ENCODE peak calls at places on chromosome 15, in ten cellular contexts. V is H1, G is A549, Z is NB4, A is heart left ventricle, K is stomach, Y is IMR-90, B is right lobe of liver, C is gastrocnemius medialis, I is ovary. J is an unnamed sample.

GRCh38 chr15:95825672-95826387 is 504.7 kb upstream of the NR2F2 start:
- DNase-seq in V (no peak), G (no peak), Z (no peak), A (no peak), K (no peak), Y (no peak), B (no peak), C (no peak), I (no peak), J (no peak)

GRCh38 chr15:25465835-25466234 is 27.0 kb upstream of the UBE3A start:
- DNase-seq in V (no peak), G (no peak), Z (no peak), A (peak), K (no peak), Y (no peak), B (no peak), C (no peak), I (no peak), J (no peak)

GRCh38 chr15:35740761-35741160 is 194.8 kb upstream of the DPH6 start:
- DNase-seq in V (no peak), G (no peak), Z (no peak), A (no peak), K (no peak), Y (peak), B (no peak), C (no peak), I (no peak), J (no peak)

GRCh38 chr15:62125763-62126162 is 39.3 kb downstream of the C2CD4B start:
- DNase-seq in V (no peak), G (peak), Z (peak), A (peak), K (no peak), Y (peak), B (no peak), C (no peak), I (no peak), J (no peak)

GRCh38 chr15:74213858-74214284 is 11.3 kb upstream of the STRA6 start:
- DNase-seq in V (no peak), G (no peak), Z (no peak), A (peak), K (no peak), Y (no peak), B (no peak), C (no peak), I (no peak), J (no peak)

GRCh38 chr15:52158084-52158765 is 33.0 kb downstream of the GNB5 start:
- DNase-seq in V (no peak), G (no peak), Z (no peak), A (no peak), K (no peak), Y (no peak), B (no peak), C (no peak), I (no peak), J (peak)

GRCh38 chr15:64149424-64150235 is 1.9 kb upstream of the SNX22 start:
- DNase-seq in V (no peak), G (peak), Z (peak), A (no peak), K (no peak), Y (no peak), B (peak), C (no peak), I (no peak), J (no peak)

GRCh38 chr15:57344282-57344681 is 32.0 kb upstream of the CGNL1 start:
- DNase-seq in V (no peak), G (no peak), Z (no peak), A (no peak), K (no peak), Y (no peak), B (no peak), C (no peak), I (no peak), J (no peak)

GRCh38 chr15:28783466-28783865 is 65.0 kb downstream of the GOLGA6L7 start:
- DNase-seq in V (no peak), G (no peak), Z (no peak), A (no peak), K (no peak), Y (no peak), B (no peak), C (no peak), I (no peak), J (no peak)

GRCh38 chr15:39638041-39638440 is 57.2 kb downstream of the THBS1 start:
- DNase-seq in V (no peak), G (no peak), Z (no peak), A (no peak), K (no peak), Y (no peak), B (no peak), C (no peak), I (no peak), J (no peak)

GRCh38 chr15:100879461-100880138 is at the start of gene ALDH1A3:
- DNase-seq in V (no peak), G (peak), Z (peak), A (peak), K (no peak), Y (peak), B (no peak), C (peak), I (peak), J (no peak)
- H3K4me3 ChIP-seq in V (peak), G (peak), Z (no peak), A (peak), K (peak), Y (peak), B (no peak), C (peak), I (peak), J (no peak)

DNA sequence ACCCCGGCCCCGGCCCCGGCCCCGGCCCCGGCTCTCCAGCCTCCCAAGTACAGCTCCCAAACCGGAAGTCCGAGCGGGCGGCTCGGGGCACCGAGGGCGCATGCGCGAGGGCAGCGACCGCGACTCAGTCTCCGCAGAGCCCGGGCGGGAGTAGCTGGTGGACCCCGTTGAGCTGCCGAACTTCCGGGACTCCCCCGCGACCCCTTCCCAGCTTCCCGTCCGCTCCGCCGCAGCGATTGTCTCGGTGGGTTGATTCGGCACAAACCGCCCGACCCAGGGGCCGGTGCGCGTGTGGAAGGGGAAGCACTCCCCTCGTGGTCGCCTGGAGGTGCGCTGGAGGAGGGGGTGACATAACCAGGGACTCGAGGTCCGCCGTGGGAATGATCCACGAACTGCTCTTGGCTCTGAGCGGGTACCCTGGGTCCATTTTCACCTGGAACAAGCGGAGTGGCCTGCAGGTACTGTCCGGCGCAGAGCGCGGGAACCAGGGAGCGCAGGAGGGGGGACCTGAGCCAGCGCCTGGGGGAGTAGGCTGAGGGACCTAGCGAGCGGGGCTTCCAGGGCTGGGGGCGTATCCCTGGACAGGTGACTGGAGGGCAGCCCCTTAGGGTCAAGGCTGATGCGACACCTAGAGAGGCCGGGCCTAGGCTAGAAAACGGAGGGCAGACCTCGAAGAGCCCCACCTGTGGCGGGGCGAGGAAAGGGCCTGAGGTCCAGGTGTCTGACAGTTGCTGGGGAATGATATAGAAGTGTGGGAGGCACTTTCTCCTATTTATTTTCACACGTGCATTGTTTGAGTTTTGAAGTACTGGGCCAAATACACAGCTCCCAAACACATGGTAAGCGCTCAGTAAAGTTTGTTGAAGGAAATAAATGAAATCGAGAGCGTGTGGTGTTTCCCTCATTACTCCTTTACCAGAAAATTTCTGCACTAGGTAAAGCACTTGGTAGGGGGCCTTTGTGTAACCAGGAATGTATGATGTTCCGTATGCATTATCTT is at the start of the genes TUBGCP4 and ZSCAN29:
- DNase-seq in V (peak), G (peak), Z (peak), A (peak), K (peak), Y (peak), B (peak), C (peak), I (peak), J (peak)
- TF ChIP-seq POLR2A in V (peak), G (peak), Z (peak), A (no peak), K (no peak), Y (no peak), B (peak), C (no peak), I (no peak), J (no peak)

GRCh38 chr15:45288947-45289346 is 36.9 kb downstream of the SLC28A2 start:
- DNase-seq in V (no peak), G (no peak), Z (no peak), A (no peak), K (no peak), Y (no peak), B (no peak), C (no peak), I (no peak), J (no peak)
- TF ChIP-seq CTCF in V (no peak), G (no peak), Z (no peak), A (no peak), K (no peak), Y (no peak), B (no peak), C (no peak), I (no peak), J (no peak)

DNA sequence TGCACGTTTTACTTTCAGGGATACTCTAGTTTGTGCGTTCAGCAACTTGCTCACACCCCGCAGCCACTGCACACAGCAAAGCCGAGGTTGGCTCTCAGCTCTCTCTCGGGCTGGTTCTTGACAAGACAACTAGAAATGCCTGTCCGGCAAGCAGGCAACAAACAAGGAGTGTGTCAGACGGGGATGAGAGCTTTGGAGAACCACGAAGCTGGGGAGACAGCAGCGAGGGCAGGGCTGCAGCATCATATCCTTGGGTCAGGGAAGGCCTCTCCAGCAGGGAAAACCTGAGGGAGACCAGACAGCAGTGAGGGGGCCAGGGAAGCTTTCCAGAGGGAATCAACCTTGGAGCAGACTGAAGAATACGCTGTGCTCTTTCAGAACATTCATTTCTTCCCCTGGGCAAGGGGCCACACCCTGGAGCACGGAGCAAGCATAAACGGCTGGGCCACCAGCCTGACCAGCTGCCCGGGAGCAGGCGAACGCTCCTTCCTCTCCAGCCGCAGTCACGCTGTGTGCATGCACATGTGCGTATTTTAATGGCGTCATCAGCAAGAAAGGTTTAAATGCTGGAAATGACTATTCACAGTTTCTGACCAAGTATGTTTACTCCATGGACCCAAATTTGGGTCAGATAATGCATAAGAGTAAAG is 58.7 kb downstream of the CHSY1 start:
- DNase-seq in V (no peak), G (no peak), Z (no peak), A (peak), K (no peak), Y (peak), B (no peak), C (peak), I (peak), J (no peak)
- H3K4me3 ChIP-seq in V (no peak), G (no peak), Z (no peak), A (peak), K (no peak), Y (no peak), B (no peak), C (no peak), I (no peak), J (no peak)

GRCh38 chr15:78931439-78931981 is 13.3 kb downstream of the CTSH start:
- DNase-seq in V (no peak), G (no peak), Z (no peak), A (no peak), K (no peak), Y (no peak), B (no peak), C (peak), I (peak), J (no peak)

GRCh38 chr15:78929536-78930264 is 15.1 kb downstream of the CTSH start:
- DNase-seq in V (no peak), G (no peak), Z (no peak), A (no peak), K (no peak), Y (no peak), B (no peak), C (no peak), I (peak), J (no peak)

GRCh38 chr15:78932216-78932808 is 12.5 kb downstream of the CTSH start:
- DNase-seq in V (no peak), G (no peak), Z (no peak), A (no peak), K (no peak), Y (no peak), B (no peak), C (no peak), I (no peak), J (no peak)

GRCh38 chr15:78928616-78929093 is 16.2 kb downstream of the CTSH start:
- DNase-seq in V (no peak), G (no peak), Z (no peak), A (no peak), K (no peak), Y (no peak), B (no peak), C (no peak), I (peak), J (no peak)

DNA sequence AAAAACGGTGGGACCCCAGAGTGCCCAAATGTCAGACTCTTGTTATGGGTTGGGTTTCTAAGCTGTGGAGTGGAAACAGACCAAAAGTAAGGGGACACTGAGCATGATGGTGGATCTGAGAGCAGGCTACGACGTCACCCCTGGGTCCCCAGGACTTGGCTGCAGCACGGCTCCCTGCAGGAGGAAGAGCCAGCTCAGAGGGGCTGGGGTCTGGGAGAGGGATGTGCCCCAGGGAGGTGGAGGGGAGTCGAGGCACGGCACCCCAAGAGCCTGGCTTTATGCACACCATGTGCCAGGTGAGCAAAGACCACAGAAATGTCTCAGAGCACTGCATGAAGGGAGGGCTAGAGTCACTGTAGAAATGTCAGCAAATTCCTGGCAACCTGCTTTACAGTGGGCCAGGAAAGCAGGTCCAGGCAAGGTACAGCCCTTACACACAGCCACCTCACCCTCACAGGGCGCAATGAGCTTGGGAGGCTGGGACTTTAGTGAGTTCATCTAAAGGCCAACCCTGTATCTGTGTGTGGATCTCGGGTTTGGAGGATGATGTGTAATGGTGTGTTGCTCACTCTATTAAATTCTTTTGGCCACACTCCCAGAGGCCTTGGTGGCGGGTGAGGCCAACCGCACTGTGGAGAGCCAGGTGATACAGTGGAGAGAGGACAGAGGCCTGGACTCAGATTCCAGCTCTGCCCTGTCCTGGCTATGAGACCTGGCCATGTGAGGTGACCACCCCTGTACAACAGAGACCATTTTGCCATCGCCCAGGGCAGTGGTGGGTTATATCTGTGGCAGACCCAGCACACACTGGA is 14.1 kb downstream of the CTSH start:
- DNase-seq in V (no peak), G (peak), Z (no peak), A (no peak), K (no peak), Y (peak), B (peak), C (peak), I (no peak), J (no peak)
- TF ChIP-seq POLR2A in V (no peak), G (no peak), Z (no peak), A (no peak), K (no peak), Y (no peak), B (no peak), C (no peak), I (no peak), J (no peak)

DNA sequence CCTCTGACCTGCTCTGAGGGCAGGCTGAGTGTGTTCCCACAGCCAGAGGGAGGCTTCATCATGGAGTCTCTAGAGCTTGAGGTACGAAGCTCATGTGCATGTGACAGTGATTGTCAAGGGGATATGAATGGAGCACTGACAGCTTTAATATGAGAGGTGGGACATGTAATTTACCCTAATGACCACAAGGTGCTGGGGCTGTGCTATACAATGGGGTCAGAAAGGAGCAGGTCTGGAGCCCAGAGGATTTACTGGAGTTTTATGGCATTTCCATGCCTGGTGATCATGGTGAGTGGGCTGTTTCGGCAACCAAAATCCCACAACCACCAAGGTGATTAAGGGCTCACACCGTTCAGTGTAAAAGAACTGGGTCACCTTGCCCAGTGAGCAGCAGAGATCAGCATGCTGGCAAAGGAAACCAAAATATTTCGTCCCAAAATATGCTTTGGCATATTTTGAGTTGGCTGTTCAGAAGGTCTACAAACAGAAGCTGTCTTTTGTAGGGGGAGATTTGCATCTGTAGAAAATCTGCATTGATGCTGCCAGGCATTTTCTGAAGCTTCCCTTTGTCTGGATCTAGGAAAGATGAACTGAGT is 40.1 kb upstream of the RASGRF1 start:
- DNase-seq in V (no peak), G (no peak), Z (no peak), A (no peak), K (no peak), Y (no peak), B (no peak), C (no peak), I (no peak), J (no peak)
- TF ChIP-seq CTCF in V (peak), G (no peak), Z (peak), A (no peak), K (no peak), Y (no peak), B (no peak), C (no peak), I (no peak), J (no peak)

DNA sequence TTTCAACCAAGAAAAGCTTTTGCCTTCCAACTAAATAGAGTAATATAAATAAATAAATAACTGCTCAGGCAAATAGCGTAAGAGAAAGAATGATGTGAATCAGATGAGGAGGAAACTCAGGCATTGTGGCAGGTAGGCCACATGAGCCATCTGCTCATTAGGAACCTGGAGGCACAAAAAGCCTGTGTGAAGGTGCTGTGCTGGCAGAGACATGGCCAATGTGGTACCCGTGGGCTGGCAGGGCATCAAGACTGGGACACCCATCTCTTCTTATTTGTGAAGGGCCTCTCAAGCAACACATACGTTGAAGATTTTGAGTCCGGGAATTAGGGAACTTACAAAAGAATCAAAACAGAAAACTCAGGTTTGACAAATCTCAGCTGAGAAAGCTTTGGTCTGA is 9.5 kb downstream of the ANKRD34C start:
- DNase-seq in V (no peak), G (no peak), Z (no peak), A (no peak), K (no peak), Y (no peak), B (no peak), C (no peak), I (no peak), J (no peak)
- H3K4me3 ChIP-seq in V (no peak), G (no peak), Z (no peak), A (no peak), K (no peak), Y (no peak), B (no peak), C (no peak), I (no peak), J (no peak)

GRCh38 chr15:88646951-88647350 is 8.1 kb downstream of the ISG20 start:
- DNase-seq in V (peak), G (no peak), Z (no peak), A (no peak), K (peak), Y (no peak), B (peak), C (no peak), I (no peak), J (no peak)

GRCh38 chr15:88645171-88646087 is 6.6 kb downstream of the ISG20 start:
- DNase-seq in V (peak), G (no peak), Z (no peak), A (no peak), K (peak), Y (no peak), B (peak), C (no peak), I (no peak), J (no peak)

GRCh38 chr15:88641959-88642452 is 3.2 kb downstream of the ISG20 start:
- DNase-seq in V (no peak), G (no peak), Z (no peak), A (no peak), K (no peak), Y (no peak), B (no peak), C (no peak), I (no peak), J (no peak)

GRCh38 chr15:88646088-88646405 is 7.2 kb downstream of the ISG20 start:
- DNase-seq in V (peak), G (no peak), Z (no peak), A (no peak), K (no peak), Y (no peak), B (no peak), C (no peak), I (no peak), J (peak)

DNA sequence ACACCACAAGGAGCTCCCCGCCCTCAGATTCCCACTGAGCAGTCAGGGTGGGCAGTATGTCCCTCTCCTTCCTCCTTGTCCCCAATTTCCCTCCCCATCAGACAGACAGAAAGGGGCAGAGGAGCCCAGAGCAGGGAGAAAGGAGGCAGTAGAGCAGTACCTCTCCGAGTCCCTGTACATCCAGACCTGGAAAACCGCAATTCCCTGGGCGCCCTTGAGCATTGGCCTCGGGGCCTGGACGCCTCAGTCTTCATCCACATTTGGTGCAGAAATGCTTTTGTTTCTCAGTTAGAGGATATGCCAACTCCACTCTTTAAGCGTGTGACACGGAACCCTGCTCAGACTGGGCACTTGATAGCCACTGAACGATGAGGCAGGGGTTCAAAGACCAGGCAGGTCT is 5.9 kb downstream of the ISG20 start:
- DNase-seq in V (no peak), G (no peak), Z (no peak), A (no peak), K (peak), Y (no peak), B (no peak), C (no peak), I (no peak), J (peak)
- TF ChIP-seq POLR2A in V (no peak), G (no peak), Z (no peak), A (no peak), K (no peak), Y (no peak), B (no peak), C (no peak), I (no peak), J (no peak)

J was measured in lower leg skin.